ENCODE peak calls at places on chromosome 19, in nine cellular contexts. One of them, this sample, is unnamed.

GRCh38 chr19:49020342-49020741 is 3.5 kb upstream of the LHB start:
- DNase-seq in HFF-Myc: no peak
- DNase-seq in tibial artery: no peak
- DNase-seq in fibroblast of villous mesenchyme: no peak
- DNase-seq in mucosa of descending colon: no peak
- DNase-seq in WTC11: peak; percentile 59
- DNase-seq in fibroblast of pulmonary artery: no peak
- DNase-seq in kidney epithelial cell: no peak
- DNase-seq in HL-60: no peak
- DNase-seq in this sample: no peak

GRCh38 chr19:2533072-2533425 is 57.1 kb downstream of the GADD45B start:
- DNase-seq in HFF-Myc: no peak
- DNase-seq in tibial artery: no peak
- DNase-seq in fibroblast of villous mesenchyme: no peak
- DNase-seq in mucosa of descending colon: no peak
- DNase-seq in WTC11: no peak
- DNase-seq in fibroblast of pulmonary artery: no peak
- DNase-seq in kidney epithelial cell: no peak
- DNase-seq in HL-60: no peak
- DNase-seq in this sample: no peak

GRCh38 chr19:11767633-11768133 is 883 bp downstream of the ZNF441 start:
- DNase-seq in HFF-Myc: no peak
- DNase-seq in tibial artery: peak; percentile 45
- DNase-seq in fibroblast of villous mesenchyme: peak; percentile 45
- DNase-seq in mucosa of descending colon: peak; percentile 74
- DNase-seq in WTC11: no peak
- DNase-seq in fibroblast of pulmonary artery: peak; percentile 42
- DNase-seq in kidney epithelial cell: peak; percentile 16
- DNase-seq in HL-60: peak; percentile 22
- DNase-seq in this sample: no peak

GRCh38 chr19:13154241-13154778 is 4.1 kb downstream of the IER2 start:
- DNase-seq in HFF-Myc: no peak
- DNase-seq in tibial artery: peak; percentile 97
- DNase-seq in fibroblast of villous mesenchyme: peak; percentile 96
- DNase-seq in mucosa of descending colon: peak; percentile 96
- DNase-seq in WTC11: no peak
- DNase-seq in fibroblast of pulmonary artery: peak; percentile 96
- DNase-seq in kidney epithelial cell: no peak
- DNase-seq in HL-60: peak; percentile 85
- DNase-seq in this sample: peak; percentile 86

GRCh38 chr19:35754365-35755139 is 2.3 kb downstream of the HSPB6 start:
- DNase-seq in HFF-Myc: no peak
- DNase-seq in tibial artery: no peak
- DNase-seq in fibroblast of villous mesenchyme: no peak
- DNase-seq in mucosa of descending colon: no peak
- DNase-seq in WTC11: no peak
- DNase-seq in fibroblast of pulmonary artery: no peak
- DNase-seq in kidney epithelial cell: no peak
- DNase-seq in HL-60: no peak
- DNase-seq in this sample: no peak

GRCh38 chr19:53112286-53112685 is 9.1 kb upstream of the ZNF160 start:
- DNase-seq in HFF-Myc: no peak
- DNase-seq in tibial artery: no peak
- DNase-seq in fibroblast of villous mesenchyme: no peak
- DNase-seq in mucosa of descending colon: no peak
- DNase-seq in WTC11: no peak
- DNase-seq in fibroblast of pulmonary artery: no peak
- DNase-seq in kidney epithelial cell: no peak
- DNase-seq in HL-60: no peak
- DNase-seq in this sample: no peak

GRCh38 chr19:40612831-40613668 is 11.9 kb downstream of the LTBP4 start:
- DNase-seq in HFF-Myc: no peak
- DNase-seq in tibial artery: no peak
- DNase-seq in fibroblast of villous mesenchyme: peak; percentile 33
- DNase-seq in mucosa of descending colon: peak; percentile 80
- DNase-seq in WTC11: peak; percentile 94
- DNase-seq in fibroblast of pulmonary artery: peak; percentile 48
- DNase-seq in kidney epithelial cell: no peak
- DNase-seq in HL-60: no peak
- DNase-seq in this sample: no peak

GRCh38 chr19:46928951-46929350 is 68.2 kb downstream of the ARHGAP35 start:
- DNase-seq in HFF-Myc: no peak
- DNase-seq in tibial artery: no peak
- DNase-seq in fibroblast of villous mesenchyme: no peak
- DNase-seq in mucosa of descending colon: no peak
- DNase-seq in WTC11: no peak
- DNase-seq in fibroblast of pulmonary artery: no peak
- DNase-seq in kidney epithelial cell: no peak
- DNase-seq in HL-60: no peak
- DNase-seq in this sample: no peak

GRCh38 chr19:48630289-48631036 is 6.7 kb downstream of the DBP start:
- DNase-seq in HFF-Myc: no peak
- DNase-seq in tibial artery: peak; percentile 74
- DNase-seq in fibroblast of villous mesenchyme: peak; percentile 75
- DNase-seq in mucosa of descending colon: peak; percentile 85
- DNase-seq in WTC11: peak; percentile 72
- DNase-seq in fibroblast of pulmonary artery: peak; percentile 80
- DNase-seq in kidney epithelial cell: no peak
- DNase-seq in HL-60: no peak
- DNase-seq in this sample: no peak

GRCh38 chr19:1621021-1621420 is 15.8 kb upstream of the UQCR11 start:
- DNase-seq in HFF-Myc: no peak
- DNase-seq in tibial artery: no peak
- DNase-seq in fibroblast of villous mesenchyme: no peak
- DNase-seq in mucosa of descending colon: no peak
- DNase-seq in WTC11: no peak
- DNase-seq in fibroblast of pulmonary artery: no peak
- DNase-seq in kidney epithelial cell: no peak
- DNase-seq in HL-60: no peak
- DNase-seq in this sample: no peak

GRCh38 chr19:53977991-53978731 is 13.3 kb upstream of the CACNG6 start:
- DNase-seq in HFF-Myc: no peak
- DNase-seq in tibial artery: peak; percentile 48
- DNase-seq in fibroblast of villous mesenchyme: peak; percentile 95
- DNase-seq in mucosa of descending colon: no peak
- DNase-seq in WTC11: peak; percentile 99
- DNase-seq in fibroblast of pulmonary artery: peak; percentile 98
- DNase-seq in kidney epithelial cell: no peak
- DNase-seq in HL-60: no peak
- DNase-seq in this sample: peak; percentile 26

GRCh38 chr19:4374451-4375163 is 25.7 kb downstream of the SH3GL1 start:
- DNase-seq in HFF-Myc: no peak
- DNase-seq in tibial artery: peak; percentile 88
- DNase-seq in fibroblast of villous mesenchyme: peak; percentile 87
- DNase-seq in mucosa of descending colon: peak; percentile 83
- DNase-seq in WTC11: no peak
- DNase-seq in fibroblast of pulmonary artery: peak; percentile 84
- DNase-seq in kidney epithelial cell: peak; percentile 58
- DNase-seq in HL-60: peak; percentile 60
- DNase-seq in this sample: peak; percentile 49

GRCh38 chr19:2047449-2048103 is 3.5 kb downstream of the MKNK2 start:
- DNase-seq in HFF-Myc: no peak
- DNase-seq in tibial artery: peak; percentile 64
- DNase-seq in fibroblast of villous mesenchyme: peak; percentile 67
- DNase-seq in mucosa of descending colon: peak; percentile 74
- DNase-seq in WTC11: no peak
- DNase-seq in fibroblast of pulmonary artery: no peak
- DNase-seq in kidney epithelial cell: no peak
- DNase-seq in HL-60: no peak
- DNase-seq in this sample: no peak

GRCh38 chr19:51735759-51736449 is 12.1 kb upstream of the HAS1 start:
- DNase-seq in HFF-Myc: no peak
- DNase-seq in tibial artery: peak; percentile 72
- DNase-seq in fibroblast of villous mesenchyme: peak; percentile 98
- DNase-seq in mucosa of descending colon: peak; percentile 68
- DNase-seq in WTC11: no peak
- DNase-seq in fibroblast of pulmonary artery: peak; percentile 84
- DNase-seq in kidney epithelial cell: no peak
- DNase-seq in HL-60: peak; percentile 92
- DNase-seq in this sample: no peak

DNA sequence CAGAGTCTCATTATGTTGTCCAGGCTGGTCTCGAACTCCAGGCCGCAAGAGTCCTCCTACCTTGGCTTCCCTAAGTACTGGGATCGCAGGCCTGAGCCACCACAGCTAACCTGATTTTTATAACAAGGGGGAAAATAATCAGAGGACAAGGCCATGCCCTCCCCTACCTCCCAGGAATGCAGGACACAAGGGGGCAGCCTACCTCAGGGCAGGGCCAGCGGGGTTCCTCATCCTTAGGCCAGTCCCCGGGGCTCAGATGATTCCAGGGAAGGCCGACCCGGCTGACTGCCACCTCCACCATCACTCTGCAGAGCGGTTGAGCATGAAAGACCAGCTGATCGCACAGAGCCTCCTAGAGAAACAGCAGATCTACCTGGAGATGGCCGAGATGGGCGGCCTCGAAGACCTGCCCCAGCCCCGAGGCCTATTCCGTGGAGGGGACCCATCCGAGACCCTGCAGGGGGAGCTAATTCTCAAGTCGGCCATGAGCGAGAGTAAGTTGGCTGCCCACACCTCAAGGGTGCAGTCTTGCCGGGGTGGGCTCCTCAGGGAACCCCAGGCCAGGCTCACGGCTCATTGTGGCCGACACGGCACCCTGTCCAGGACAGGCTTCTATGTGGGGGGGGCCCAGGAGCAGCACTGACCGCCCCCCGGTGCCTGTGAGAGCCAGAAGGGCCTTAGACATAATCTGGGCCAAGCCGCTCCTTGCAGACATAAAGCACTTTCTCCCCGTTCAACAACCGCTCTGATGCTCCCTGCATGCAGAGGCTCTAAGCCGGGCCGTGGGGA is 26.8 kb downstream of the PEX11G start:
- DNase-seq in HFF-Myc: no peak
- DNase-seq in tibial artery: no peak
- DNase-seq in fibroblast of villous mesenchyme: no peak
- DNase-seq in mucosa of descending colon: no peak
- DNase-seq in WTC11: peak; percentile 56
- DNase-seq in fibroblast of pulmonary artery: no peak
- DNase-seq in kidney epithelial cell: no peak
- DNase-seq in HL-60: no peak
- DNase-seq in this sample: no peak
- TF ChIP-seq CTCF in HFF-Myc: peak; percentile 6
- TF ChIP-seq CTCF in tibial artery: no peak
- TF ChIP-seq CTCF in fibroblast of villous mesenchyme: no peak
- TF ChIP-seq CTCF in mucosa of descending colon: no peak
- TF ChIP-seq CTCF in WTC11: no peak
- TF ChIP-seq CTCF in fibroblast of pulmonary artery: no peak
- TF ChIP-seq CTCF in kidney epithelial cell: no peak
- TF ChIP-seq CTCF in HL-60: no peak
- TF ChIP-seq CTCF in this sample: no peak

GRCh38 chr19:9827325-9828238 is at the start of gene UBL5:
- DNase-seq in HFF-Myc: peak; percentile 61
- DNase-seq in tibial artery: peak; percentile 88
- DNase-seq in fibroblast of villous mesenchyme: peak; percentile 83
- DNase-seq in mucosa of descending colon: peak; percentile 92
- DNase-seq in WTC11: peak; percentile 90
- DNase-seq in fibroblast of pulmonary artery: peak; percentile 80
- DNase-seq in kidney epithelial cell: peak; percentile 59
- DNase-seq in HL-60: peak; percentile 93
- DNase-seq in this sample: peak; percentile 50
- TF ChIP-seq CTCF in HFF-Myc: no peak
- TF ChIP-seq CTCF in tibial artery: no peak
- TF ChIP-seq CTCF in fibroblast of villous mesenchyme: no peak
- TF ChIP-seq CTCF in mucosa of descending colon: no peak
- TF ChIP-seq CTCF in WTC11: no peak
- TF ChIP-seq CTCF in fibroblast of pulmonary artery: no peak
- TF ChIP-seq CTCF in kidney epithelial cell: no peak
- TF ChIP-seq CTCF in HL-60: no peak
- TF ChIP-seq CTCF in this sample: no peak

GRCh38 chr19:16801599-16801998 is 27.6 kb upstream of the SIN3B start:
- DNase-seq in HFF-Myc: no peak
- DNase-seq in tibial artery: no peak
- DNase-seq in fibroblast of villous mesenchyme: peak; percentile 42
- DNase-seq in mucosa of descending colon: no peak
- DNase-seq in WTC11: no peak
- DNase-seq in fibroblast of pulmonary artery: peak; percentile 48
- DNase-seq in kidney epithelial cell: peak; percentile 9
- DNase-seq in HL-60: no peak
- DNase-seq in this sample: no peak
- TF ChIP-seq CTCF in HFF-Myc: no peak
- TF ChIP-seq CTCF in tibial artery: no peak
- TF ChIP-seq CTCF in fibroblast of villous mesenchyme: no peak
- TF ChIP-seq CTCF in mucosa of descending colon: no peak
- TF ChIP-seq CTCF in WTC11: no peak
- TF ChIP-seq CTCF in fibroblast of pulmonary artery: no peak
- TF ChIP-seq CTCF in kidney epithelial cell: peak; percentile 2
- TF ChIP-seq CTCF in HL-60: no peak
- TF ChIP-seq CTCF in this sample: no peak

GRCh38 chr19:55165952-55166529 is 372 bp downstream of the DNAAF3 start:
- DNase-seq in HFF-Myc: no peak
- DNase-seq in tibial artery: no peak
- DNase-seq in fibroblast of villous mesenchyme: peak; percentile 65
- DNase-seq in mucosa of descending colon: peak; percentile 70
- DNase-seq in WTC11: peak; percentile 93
- DNase-seq in fibroblast of pulmonary artery: peak; percentile 84
- DNase-seq in kidney epithelial cell: no peak
- DNase-seq in HL-60: peak; percentile 80
- DNase-seq in this sample: no peak
- TF ChIP-seq CTCF in HFF-Myc: peak; percentile 74
- TF ChIP-seq CTCF in tibial artery: no peak
- TF ChIP-seq CTCF in fibroblast of villous mesenchyme: peak; percentile 53
- TF ChIP-seq CTCF in mucosa of descending colon: no peak
- TF ChIP-seq CTCF in WTC11: peak; percentile 22
- TF ChIP-seq CTCF in fibroblast of pulmonary artery: peak; percentile 68
- TF ChIP-seq CTCF in kidney epithelial cell: peak; percentile 93
- TF ChIP-seq CTCF in HL-60: peak; percentile 52
- TF ChIP-seq CTCF in this sample: no peak